ENCODE peak calls at places on chromosomes 7 and 10, in five cellular contexts. I is NCI-H1105, C is fibroblast of the conjunctiva, R is SJSA1, K is GM03348. M is an unnamed sample.

GRCh38 chr7:49852619-49853462 is 79.4 kb downstream of the VWC2 start:
- DNase-seq in K (peak), R (peak), C (peak), I (peak), M (peak)

GRCh38 chr7:71868797-71869196 is 543.3 kb downstream of the CALN1 start:
- DNase-seq in I (no peak), R (peak), C (no peak), K (peak), M (no peak)

GRCh38 chr10:122029503-122030199 is 40.7 kb downstream of the TACC2 start:
- DNase-seq in C (no peak), I (no peak), K (peak), R (no peak), M (no peak)

GRCh38 chr7:5442757-5443305 is 19.2 kb upstream of the TNRC18 start:
- DNase-seq in C (no peak), I (no peak), K (no peak), R (no peak), M (no peak)

GRCh38 chr10:46520941-46521340 is 35.5 kb downstream of the GPRIN2 start:
- DNase-seq in R (peak), I (peak), K (no peak), C (no peak), M (no peak)

GRCh38 chr10:17454181-17454800 is at the start of gene ST8SIA6:
- DNase-seq in I (no peak), C (no peak), K (peak), R (peak), M (no peak)

GRCh38 chr7:93117852-93118530 is at the start of gene SAMD9:
- DNase-seq in K (peak), R (peak), I (peak), C (peak), M (peak)

GRCh38 chr10:63267414-63268138 is 134.4 kb downstream of the NRBF2 start:
- DNase-seq in R (peak), K (peak), I (no peak), C (peak), M (peak)

GRCh38 chr10:132506711-132507466 is 30.7 kb upstream of the INPP5A start:
- DNase-seq in I (no peak), R (no peak), K (peak), C (peak), M (peak)

GRCh38 chr7:101109368-101109767 is 17.5 kb upstream of the SERPINE1 start:
- DNase-seq in K (no peak), R (no peak), I (no peak), C (no peak), M (no peak)

GRCh38 chr7:143337216-143337615 is 21.3 kb downstream of the CLCN1 start:
- DNase-seq in R (no peak), I (no peak), K (no peak), C (no peak), M (no peak)

GRCh38 chr7:142805350-142806020 is 34.7 kb downstream of the PRSS2 start:
- DNase-seq in C (no peak), I (no peak), R (no peak), K (no peak), M (no peak)

GRCh38 chr10:88990528-88991160 is at the start of gene FAS:
- DNase-seq in R (peak), C (peak), K (peak), I (no peak), M (peak)

GRCh38 chr7:106127984-106128780 is 16.1 kb upstream of the SYPL1 start:
- DNase-seq in R (no peak), C (no peak), I (no peak), K (peak), M (no peak)

GRCh38 chr10:34834274-34834673 is 19.2 kb upstream of the PARD3 start:
- DNase-seq in R (no peak), C (no peak), I (no peak), K (no peak), M (no peak)

GRCh38 chr7:147578196-147578595 is 1012.4 kb upstream of the C7orf33 start:
- DNase-seq in I (no peak), K (no peak), R (no peak), C (no peak), M (no peak)

GRCh38 chr10:71383972-71384687 is 12.6 kb upstream of the CDH23 start:
- DNase-seq in I (peak), R (peak), K (peak), C (peak), M (no peak)

GRCh38 chr7:32500922-32501341 is 5.6 kb downstream of the AVL9 start:
- DNase-seq in K (peak), R (peak), I (no peak), C (peak), M (no peak)

GRCh38 chr10:15719899-15720634 is at the start of gene ITGA8:
- DNase-seq in K (peak), C (no peak), R (peak), I (peak), M (no peak)

GRCh38 chr10:91159254-91159783 is 61.1 kb upstream of the PCGF5 start:
- DNase-seq in R (no peak), C (no peak), K (no peak), I (no peak), M (no peak)

GRCh38 chr10:31374146-31374696 is 55.2 kb downstream of the ZEB1 start:
- DNase-seq in I (peak), R (peak), C (no peak), K (no peak), M (no peak)

GRCh38 chr7:124155400-124156022 is 122.6 kb upstream of the TMEM229A start:
- DNase-seq in K (peak), R (peak), C (no peak), I (peak), M (no peak)

GRCh38 chr10:79904671-79905321 is 44.1 kb downstream of the SFTPD start:
- DNase-seq in I (peak), R (peak), C (peak), K (peak), M (peak)